ENCODE peak calls at places on chromosomes 11 and 22, in eight cellular contexts. R, C, Y, S, H, O, D and A are unnamed samples.

GRCh38 chr11:69008774-69009440 is 4.1 kb downstream of the MRGPRF start:
- DNase-seq in R (peak), C (peak), Y (peak), S (peak), H (peak), O (peak), D (peak), A (peak)

GRCh38 chr11:116986521-116987105 is 111.6 kb downstream of the SIK3 start:
- DNase-seq in R (peak), C (peak), Y (no peak), S (peak), H (peak), O (peak), D (no peak), A (no peak)

GRCh38 chr11:130340671-130341319 is 26.1 kb upstream of the ZBTB44 start:
- DNase-seq in R (peak), C (no peak), Y (no peak), S (no peak), H (peak), O (no peak), D (no peak), A (no peak)

GRCh38 chr22:50000587-50001387 is 11.8 kb downstream of the IL17REL start:
- DNase-seq in R (no peak), C (no peak), Y (no peak), S (no peak), H (no peak), O (no peak), D (no peak), A (no peak)

GRCh38 chr11:126133902-126134301 is 71.2 kb upstream of the CDON start:
- DNase-seq in R (no peak), C (no peak), Y (no peak), S (no peak), H (no peak), O (no peak), D (no peak), A (no peak)

GRCh38 chr11:116272181-116272789 is 500.5 kb downstream of the BUD13 start:
- DNase-seq in R (no peak), C (no peak), Y (no peak), S (no peak), H (no peak), O (no peak), D (no peak), A (no peak)

GRCh38 chr22:49925525-49926128 is 7.2 kb downstream of the CRELD2 start:
- DNase-seq in R (no peak), C (no peak), Y (no peak), S (no peak), H (no peak), O (no peak), D (no peak), A (no peak)

GRCh38 chr11:75334976-75335375 is 16.5 kb downstream of the ARRB1 start:
- DNase-seq in R (no peak), C (no peak), Y (no peak), S (no peak), H (no peak), O (no peak), D (no peak), A (no peak)

GRCh38 chr11:34680918-34681554 is 60.1 kb downstream of the EHF start:
- DNase-seq in R (peak), C (peak), Y (peak), S (peak), H (peak), O (peak), D (no peak), A (peak)

GRCh38 chr11:59783632-59784090 is 26.9 kb downstream of the MRPL16 start:
- DNase-seq in R (no peak), C (no peak), Y (no peak), S (no peak), H (no peak), O (no peak), D (no peak), A (no peak)

GRCh38 chr11:129368889-129369672 is 6.6 kb upstream of the BARX2 start:
- DNase-seq in R (no peak), C (no peak), Y (no peak), S (peak), H (no peak), O (no peak), D (no peak), A (no peak)

GRCh38 chr11:125402436-125402835 is 93.6 kb downstream of the FEZ1 start:
- DNase-seq in R (peak), C (peak), Y (no peak), S (peak), H (peak), O (peak), D (no peak), A (no peak)

GRCh38 chr22:37420656-37421467 is 6.4 kb downstream of the ELFN2 start:
- DNase-seq in R (peak), C (no peak), Y (no peak), S (no peak), H (peak), O (no peak), D (no peak), A (no peak)

GRCh38 chr22:37421468-37421877 is 5.8 kb downstream of the ELFN2 start:
- DNase-seq in R (no peak), C (no peak), Y (no peak), S (no peak), H (no peak), O (no peak), D (no peak), A (no peak)

GRCh38 chr22:37419370-37419915 is 7.8 kb downstream of the ELFN2 start:
- DNase-seq in R (no peak), C (no peak), Y (no peak), S (no peak), H (no peak), O (no peak), D (no peak), A (no peak)

GRCh38 chr22:37418627-37419369 is 8.5 kb downstream of the ELFN2 start:
- DNase-seq in R (no peak), C (no peak), Y (no peak), S (no peak), H (no peak), O (no peak), D (no peak), A (no peak)

DNA sequence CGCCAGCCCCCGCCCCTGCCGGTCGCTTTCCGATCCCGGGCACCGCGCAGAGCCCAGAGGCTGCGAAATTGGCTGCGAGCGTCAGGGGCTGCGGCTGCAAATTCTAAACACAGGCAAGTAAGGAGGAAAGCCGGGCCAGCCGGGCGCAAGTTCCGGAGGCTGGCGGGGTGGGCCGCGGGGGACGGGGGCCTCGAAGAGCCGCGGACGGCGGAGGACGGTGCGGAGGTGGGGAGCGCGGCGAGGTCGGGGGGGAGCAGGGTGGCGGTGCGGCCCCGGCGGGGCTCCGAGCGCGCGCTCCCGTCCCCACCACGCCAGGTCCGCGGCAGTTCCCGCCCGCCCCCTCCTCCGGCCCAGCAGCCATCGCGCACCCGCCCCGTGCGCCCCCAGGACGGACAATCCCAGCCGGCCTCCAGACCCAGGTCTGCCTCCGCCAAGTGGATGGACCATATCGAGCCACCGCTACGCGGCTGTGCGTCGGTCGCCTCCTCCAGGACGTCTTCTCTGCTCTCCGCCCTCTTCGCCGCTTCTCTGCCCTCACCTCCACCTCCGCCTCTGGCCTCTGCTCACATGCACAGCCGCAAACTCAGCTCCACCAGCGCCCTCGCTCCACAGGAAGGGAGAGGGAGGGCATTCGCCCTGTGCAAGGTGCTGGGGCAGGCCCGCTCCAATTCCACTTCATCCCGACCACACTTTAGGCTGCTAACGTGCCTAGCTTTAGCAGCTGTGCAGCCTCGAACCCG is 7.2 kb downstream of the ELFN2 start:
- DNase-seq in R (no peak), C (no peak), Y (no peak), S (peak), H (peak), O (no peak), D (no peak), A (no peak)
- H3K4me3 ChIP-seq in R (peak), C (peak), Y (peak), S (peak), H (peak), O (peak), D (peak), A (peak)

GRCh38 chr22:36986242-36986821 is 32.9 kb downstream of the TST start:
- DNase-seq in R (peak), C (no peak), Y (no peak), S (peak), H (no peak), O (no peak), D (no peak), A (no peak)
- TF ChIP-seq CTCF in R (peak), C (peak), Y (peak), S (peak), H (peak), O (peak), D (no peak), A (peak)

GRCh38 chr11:85685131-85685819 is 720 bp downstream of the CCDC89 start:
- DNase-seq in R (peak), C (no peak), Y (peak), S (no peak), H (peak), O (no peak), D (peak), A (no peak)
- H3K4me3 ChIP-seq in R (peak), C (peak), Y (peak), S (no peak), H (peak), O (peak), D (peak), A (no peak)

GRCh38 chr11:32168924-32169323 is 78.0 kb downstream of the RCN1 start:
- DNase-seq in R (no peak), C (no peak), Y (no peak), S (no peak), H (no peak), O (no peak), D (no peak), A (no peak)

GRCh38 chr11:32176223-32176811 is 85.4 kb downstream of the RCN1 start:
- DNase-seq in R (peak), C (peak), Y (peak), S (peak), H (peak), O (peak), D (peak), A (peak)

GRCh38 chr11:32172771-32173170 is 81.9 kb downstream of the RCN1 start:
- DNase-seq in R (no peak), C (no peak), Y (no peak), S (no peak), H (peak), O (no peak), D (peak), A (no peak)

GRCh38 chr11:32173977-32174376 is 83.1 kb downstream of the RCN1 start:
- DNase-seq in R (no peak), C (no peak), Y (no peak), S (no peak), H (no peak), O (no peak), D (no peak), A (no peak)

GRCh38 chr11:32173435-32173834 is 82.6 kb downstream of the RCN1 start:
- DNase-seq in R (peak), C (peak), Y (peak), S (peak), H (peak), O (no peak), D (peak), A (no peak)
- TF ChIP-seq CTCF in R (peak), C (peak), Y (peak), S (peak), H (peak), O (peak), D (peak), A (peak)

DNA sequence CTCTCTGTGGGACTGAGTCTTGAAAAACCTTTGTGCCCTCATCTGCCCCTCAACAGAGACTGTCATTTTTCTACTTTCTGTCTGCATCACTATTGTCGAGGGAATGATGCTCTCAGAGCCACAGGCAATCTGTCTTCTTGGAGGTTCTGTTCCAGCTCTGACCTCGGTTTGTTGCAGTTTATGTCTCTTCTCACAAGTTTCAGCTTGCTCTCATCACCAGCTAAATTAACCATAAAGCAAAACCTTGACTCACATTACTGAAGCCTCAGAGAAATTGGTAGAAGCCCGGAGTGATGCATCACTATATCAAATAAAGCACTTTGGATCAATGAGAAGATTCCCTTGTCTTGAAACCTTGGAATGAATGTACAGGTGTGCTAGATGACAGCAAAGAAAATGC is 60.6 kb upstream of the BLID start:
- DNase-seq in R (no peak), C (no peak), Y (no peak), S (no peak), H (no peak), O (no peak), D (no peak), A (no peak)
- H3K4me3 ChIP-seq in R (peak), C (peak), Y (peak), S (peak), H (peak), O (no peak), D (no peak), A (no peak)

DNA sequence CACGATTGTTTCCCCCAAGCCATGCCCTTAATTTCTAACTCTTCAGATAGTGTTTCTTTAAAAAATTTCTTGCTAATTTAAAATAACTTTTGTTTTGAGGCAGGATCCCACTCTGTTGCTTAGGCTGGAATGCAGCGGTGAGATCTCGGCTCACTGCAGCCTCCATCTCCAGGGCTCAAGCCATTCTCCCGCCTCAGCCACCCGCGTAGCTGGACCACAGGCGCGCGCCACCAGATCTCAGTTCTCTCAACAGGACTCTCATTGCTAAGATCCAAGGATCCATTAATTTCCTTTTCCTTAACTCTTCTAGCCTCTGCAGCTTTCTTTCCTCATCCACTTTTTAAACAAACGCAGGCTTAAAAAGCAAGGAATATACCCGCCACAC is 323 bp upstream of the MED17 start:
- DNase-seq in R (no peak), C (no peak), Y (peak), S (no peak), H (no peak), O (no peak), D (no peak), A (no peak)
- TF ChIP-seq CTCF in R (no peak), C (no peak), Y (no peak), S (no peak), H (no peak), O (no peak), D (no peak), A (no peak)

DNA sequence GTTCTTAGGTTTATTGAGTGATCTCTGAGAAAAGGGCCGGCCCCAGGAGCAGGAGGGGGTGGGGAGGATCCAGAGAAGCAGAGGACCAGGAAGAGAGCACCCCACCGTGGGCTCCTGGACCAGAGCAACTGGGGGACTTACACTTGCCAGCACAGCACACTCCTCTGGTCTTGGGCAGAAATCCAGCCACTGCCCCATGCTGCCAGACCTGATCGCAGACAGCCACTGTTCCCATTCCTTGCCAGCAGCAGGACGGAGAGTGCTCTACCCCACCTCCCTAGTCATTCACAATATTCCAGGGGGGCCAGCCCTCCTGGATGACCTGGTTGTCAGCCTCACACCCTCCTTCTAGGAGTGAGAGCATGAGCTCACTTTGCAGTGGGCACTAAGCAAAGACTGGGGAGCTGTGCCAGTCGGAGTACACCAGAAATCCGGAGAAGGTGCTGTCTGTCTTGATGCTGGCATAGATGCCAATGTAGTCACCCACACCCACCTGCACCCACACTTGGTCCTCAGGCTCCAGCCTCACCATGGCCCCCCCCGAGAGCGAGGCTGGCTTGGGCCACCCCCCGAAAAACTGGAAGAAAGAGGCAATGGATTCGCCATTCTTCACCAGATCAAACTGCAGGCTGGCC is 1.6 kb downstream of the C1QTNF5 start:
- DNase-seq in R (no peak), C (no peak), Y (no peak), S (no peak), H (no peak), O (no peak), D (no peak), A (no peak)
- H3K4me3 ChIP-seq in R (no peak), C (peak), Y (peak), S (peak), H (peak), O (no peak), D (peak), A (peak)